ENCODE peak calls at places on chromosomes 1 and 21, in five cellular contexts. Z is fibroblast of mammary gland, H is prostate gland, D is mucosa of descending colon, O is psoas muscle. G is an unnamed sample.

GRCh38 chr1:58813801-58814200 is 30.0 kb upstream of the JUN start:
- DNase-seq in Z (no peak), H (no peak), D (no peak), O (no peak), G (no peak)

GRCh38 chr1:3968851-3969250 is 68.8 kb upstream of the C1orf174 start:
- DNase-seq in Z (no peak), H (no peak), D (no peak), O (no peak), G (no peak)

GRCh38 chr1:16112558-16113555 is 39.4 kb upstream of the FAM131C start:
- DNase-seq in Z (no peak), H (no peak), D (no peak), O (no peak), G (no peak)

GRCh38 chr1:50103615-50104081 is 5.1 kb upstream of the ELAVL4 start:
- DNase-seq in Z (no peak), H (no peak), D (no peak), O (no peak), G (no peak)

GRCh38 chr1:94316836-94317789 is 79.7 kb upstream of the ARHGAP29 start:
- DNase-seq in Z (peak; percentile 49), H (no peak), D (no peak), O (no peak), G (no peak)

GRCh38 chr1:67460648-67461500 is 30.7 kb upstream of the SERBP1 start:
- DNase-seq in Z (peak; percentile 20), H (no peak), D (no peak), O (peak; percentile 44), G (no peak)

GRCh38 chr1:246631426-246631825 is 65.2 kb downstream of the CNST start:
- DNase-seq in Z (peak; percentile 67), H (no peak), D (no peak), O (no peak), G (no peak)

GRCh38 chr1:104630567-104630966 is 880.9 kb downstream of the AMY1C start:
- DNase-seq in Z (no peak), H (no peak), D (no peak), O (no peak), G (no peak)

GRCh38 chr21:43717166-43717853 is 1.6 kb upstream of the PDXK start:
- DNase-seq in Z (no peak), H (no peak), D (no peak), O (peak; percentile 12), G (no peak)

GRCh38 chr1:53913352-53914043 is 19.5 kb downstream of the DIO1 start:
- DNase-seq in Z (no peak), H (no peak), D (no peak), O (no peak), G (no peak)

GRCh38 chr1:229094476-229095311 is 176.2 kb upstream of the RAB4A start:
- DNase-seq in Z (peak; percentile 53), H (no peak), D (no peak), O (no peak), G (no peak)

GRCh38 chr1:214281030-214281901 is at the start of gene SMYD2:
- DNase-seq in Z (peak; percentile 35), H (peak; percentile 65), D (peak; percentile 81), O (peak; percentile 77), G (peak; percentile 87)

GRCh38 chr1:180151508-180151907 is 3.2 kb upstream of the QSOX1 start:
- DNase-seq in Z (peak; percentile 76), H (no peak), D (no peak), O (no peak), G (no peak)

GRCh38 chr1:221611930-221612777 is 129.7 kb downstream of the DUSP10 start:
- DNase-seq in Z (peak; percentile 92), H (peak; percentile 20), D (peak; percentile 40), O (peak; percentile 62), G (no peak)

GRCh38 chr21:25297117-25297516 is 310.2 kb downstream of the MRPL39 start:
- DNase-seq in Z (no peak), H (no peak), D (no peak), O (no peak), G (no peak)

GRCh38 chr1:1540015-1540816 is at the start of gene TMEM240:
- DNase-seq in Z (peak; percentile 72), H (peak; percentile 66), D (peak; percentile 49), O (peak; percentile 83), G (peak; percentile 76)

GRCh38 chr21:37463083-37463780 is 96.7 kb downstream of the DYRK1A start:
- DNase-seq in Z (peak; percentile 67), H (no peak), D (peak; percentile 33), O (no peak), G (no peak)

GRCh38 chr1:235199441-235199840 is 38.4 kb upstream of the RBM34 start:
- DNase-seq in Z (peak; percentile 61), H (no peak), D (no peak), O (no peak), G (no peak)

GRCh38 chr1:153404768-153405167 is 11.6 kb upstream of the S100A7A start:
- DNase-seq in Z (peak; percentile 9), H (no peak), D (peak; percentile 38), O (peak; percentile 28), G (peak; percentile 85)

GRCh38 chr21:32611471-32611997 is 643 bp downstream of the CFAP298 start:
- DNase-seq in Z (peak; percentile 10), H (peak; percentile 17), D (peak; percentile 51), O (no peak), G (peak; percentile 58)

GRCh38 chr21:28138272-28138671 is 854.4 kb downstream of the LTN1 start:
- DNase-seq in Z (no peak), H (no peak), D (no peak), O (no peak), G (no peak)

GRCh38 chr21:42319851-42320602 is 4.8 kb upstream of the TFF3 start:
- DNase-seq in Z (no peak), H (no peak), D (peak; percentile 55), O (no peak), G (no peak)

GRCh38 chr21:44931137-44931500 is 8.7 kb upstream of the SLX9 start:
- DNase-seq in Z (peak; percentile 56), H (no peak), D (no peak), O (peak; percentile 42), G (peak; percentile 66)
- H3K4me3 ChIP-seq in Z (no peak overlapping the region), H (no peak overlapping the region), D (no peak overlapping the region), O (peak overlapping the region; percentile 63), G (peak overlapping the region; percentile 55)

GRCh38 chr1:224197261-224197600 is 14.2 kb downstream of the DEGS1 start:
- DNase-seq in Z (no peak), H (no peak), D (no peak), O (no peak), G (no peak)
- H3K4me3 ChIP-seq in Z (no peak overlapping the region), H (no peak overlapping the region), D (no peak overlapping the region), O (no peak overlapping the region), G (no peak overlapping the region)

GRCh38 chr1:223714421-223714724 is 2.0 kb downstream of the CAPN2 start:
- DNase-seq in Z (no peak), H (no peak), D (no peak), O (no peak), G (no peak)
- H3K4me3 ChIP-seq in Z (peak overlapping the region; percentile 92), H (no peak overlapping the region), D (no peak overlapping the region), O (peak overlapping the region; percentile 89), G (peak overlapping the region; percentile 88)

GRCh38 chr1:40799351-40799867 is 15.8 kb downstream of the KCNQ4 start:
- DNase-seq in Z (peak; percentile 50), H (no peak), D (peak; percentile 29), O (no peak), G (no peak)

GRCh38 chr1:40803447-40803846 is 19.9 kb downstream of the KCNQ4 start:
- DNase-seq in Z (no peak), H (no peak), D (no peak), O (no peak), G (no peak)

GRCh38 chr1:40803902-40804301 is 20.3 kb downstream of the KCNQ4 start:
- DNase-seq in Z (no peak), H (no peak), D (no peak), O (no peak), G (no peak)

GRCh38 chr1:40801742-40802077 is 18.1 kb downstream of the KCNQ4 start:
- DNase-seq in Z (no peak), H (no peak), D (no peak), O (no peak), G (no peak)

DNA sequence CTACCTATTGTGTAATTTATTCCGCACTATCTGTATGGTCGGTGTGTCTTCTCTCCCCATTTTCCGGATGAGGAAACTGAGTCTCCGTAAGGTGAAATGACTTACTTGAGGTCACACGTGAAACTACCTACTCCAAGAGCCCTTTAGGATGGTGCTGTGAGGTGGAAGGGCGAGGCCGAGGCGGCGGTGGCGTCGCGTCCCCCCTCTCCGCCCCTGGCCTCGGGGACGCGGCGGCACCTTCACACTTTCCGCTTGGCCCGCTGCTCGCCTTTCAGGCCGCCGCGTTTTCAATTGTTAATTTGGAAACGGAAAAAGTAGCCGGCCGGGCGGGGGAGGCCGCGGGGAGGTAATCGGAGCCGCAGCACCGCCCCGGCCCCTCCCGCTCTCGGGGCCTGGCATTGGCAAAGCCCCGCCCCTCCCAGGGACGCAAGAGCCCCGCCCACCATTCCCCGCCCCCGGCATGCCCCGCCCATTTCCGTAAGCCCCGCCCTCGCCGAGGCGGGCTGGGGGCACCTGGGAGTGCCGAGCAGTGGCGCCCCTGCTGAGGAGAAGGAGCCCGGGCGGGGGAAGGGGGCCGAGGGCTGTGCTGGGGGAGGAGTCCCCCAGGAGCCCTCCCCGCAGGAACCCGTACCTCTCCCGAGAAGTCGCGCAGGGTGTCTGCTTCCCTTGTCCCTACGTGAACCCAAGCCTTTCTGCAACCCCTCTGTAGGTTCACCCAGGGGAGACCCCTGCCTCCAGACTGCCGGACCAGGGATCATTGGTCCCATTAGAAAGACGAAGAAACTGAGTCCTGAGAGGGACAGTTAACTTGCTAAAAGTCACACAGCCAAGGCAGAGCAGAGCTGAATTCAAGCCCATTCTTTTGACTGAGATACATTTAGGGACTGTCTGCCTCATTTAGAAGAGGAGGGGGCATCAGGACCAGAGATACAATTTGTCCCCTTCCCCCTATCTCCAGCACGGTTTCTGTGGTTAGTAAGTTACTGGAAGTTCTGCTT is 18.8 kb downstream of the KCNQ4 start:
- DNase-seq in Z (peak; percentile 55), H (peak; percentile 87), D (peak; percentile 86), O (peak; percentile 87), G (peak; percentile 89)
- H3K4me3 ChIP-seq in Z (peak overlapping the region; percentile 37), H (peak overlapping the region; percentile 33), D (no peak overlapping the region), O (peak overlapping the region; percentile 55), G (peak overlapping the region; percentile 53)

G was measured in lower lobe of right lung.